ENCODE peak calls at places on chromosomes 5 and 9, in four cellular contexts. W is progenitor cell of endocrine pancreas, N is Daoy, L is PC-3. R is an unnamed sample.

GRCh38 chr9:3288686-3289085 is 237.1 kb downstream of the RFX3 start:
- DNase-seq in W (no peak), N (no peak), L (no peak), R (no peak)

GRCh38 chr9:121282309-121283071 is 14.5 kb downstream of the GSN start:
- DNase-seq in W (no peak), N (peak), L (peak), R (no peak)

GRCh38 chr5:126680215-126680817 is 79.6 kb downstream of the PHAX start:
- DNase-seq in W (no peak), N (peak), L (peak), R (no peak)

GRCh38 chr5:173626501-173626812 is 10.0 kb upstream of the BOD1 start:
- DNase-seq in W (no peak), N (no peak), L (no peak), R (peak)

GRCh38 chr5:177332896-177333260 is 18.6 kb downstream of the LMAN2 start:
- DNase-seq in W (no peak), N (no peak), L (no peak), R (no peak)

GRCh38 chr9:121860744-121861143 is 209.3 kb downstream of the DAB2IP start:
- DNase-seq in W (no peak), N (peak), L (no peak), R (no peak)

GRCh38 chr9:112334319-112334828 is 955 bp upstream of the PTBP3 start:
- DNase-seq in W (no peak), N (peak), L (peak), R (no peak)

GRCh38 chr5:169760229-169760628 is 123.2 kb downstream of the DOCK2 start:
- DNase-seq in W (no peak), N (no peak), L (no peak), R (no peak)

GRCh38 chr5:178104492-178104891 is 8.8 kb upstream of the N4BP3 start:
- DNase-seq in W (no peak), N (peak), L (no peak), R (no peak)

GRCh38 chr9:79651251-79651795 is 79.6 kb downstream of the TLE4 start:
- DNase-seq in W (no peak), N (no peak), L (no peak), R (no peak)

GRCh38 chr5:59040007-59040803 is 457.3 kb downstream of the RAB3C start:
- DNase-seq in W (no peak), N (no peak), L (no peak), R (no peak)

GRCh38 chr9:107792596-107792995 is 303.0 kb upstream of the KLF4 start:
- DNase-seq in W (no peak), N (no peak), L (no peak), R (no peak)

GRCh38 chr9:38359689-38360385 is 32.7 kb upstream of the ALDH1B1 start:
- DNase-seq in W (no peak), N (no peak), L (no peak), R (no peak)

GRCh38 chr5:157718529-157718928 is 12.7 kb upstream of the THG1L start:
- DNase-seq in W (no peak), N (peak), L (peak), R (no peak)

GRCh38 chr9:88322906-88323566 is 65.2 kb upstream of the SPIN1 start:
- DNase-seq in W (no peak), N (peak), L (no peak), R (no peak)

GRCh38 chr5:157917909-157918809 is 59.2 kb upstream of the CLINT1 start:
- DNase-seq in W (no peak), N (peak), L (peak), R (no peak)

GRCh38 chr9:98742325-98743280 is 33.9 kb upstream of the GABBR2 start:
- DNase-seq in W (no peak), N (no peak), L (peak), R (no peak)

GRCh38 chr5:78405820-78406750 is 45.7 kb downstream of the SCAMP1 start:
- DNase-seq in W (no peak), N (peak), L (peak), R (no peak)

GRCh38 chr5:172451771-172452197 is 2.5 kb downstream of the SH3PXD2B start:
- DNase-seq in W (no peak), N (peak), L (peak), R (no peak)

GRCh38 chr5:57718155-57718554 is 235.5 kb upstream of the ACTBL2 start:
- DNase-seq in W (no peak), N (peak), L (peak), R (no peak)

GRCh38 chr5:5544094-5544663 is 121.7 kb downstream of the ICE1 start:
- DNase-seq in W (no peak), N (no peak), L (no peak), R (no peak)

GRCh38 chr5:44983006-44983405 is 174.3 kb downstream of the MRPS30 start:
- DNase-seq in W (no peak), N (no peak), L (no peak), R (no peak)

GRCh38 chr9:83538172-83538889 is at the start of gene FRMD3:
- DNase-seq in W (peak), N (peak), L (peak), R (no peak)

GRCh38 chr9:93909242-93909616 is 45.9 kb downstream of the BARX1 start:
- DNase-seq in W (no peak), N (no peak), L (no peak), R (no peak)

GRCh38 chr5:128378636-128379035 is 159.4 kb downstream of the FBN2 start:
- DNase-seq in W (no peak), N (no peak), L (no peak), R (no peak)

GRCh38 chr5:150077996-150078801 is 8.2 kb downstream of the CSF1R start:
- DNase-seq in W (no peak), N (no peak), L (no peak), R (no peak)

GRCh38 chr9:16213781-16214515 is 656.5 kb downstream of the BNC2 start:
- DNase-seq in W (no peak), N (peak), L (peak), R (no peak)

GRCh38 chr9:115921301-115921700 is 232.3 kb upstream of the PAPPA start:
- DNase-seq in W (no peak), N (no peak), L (no peak), R (no peak)

R was measured in caudate nucleus.